ENCODE peak calls at places on chromosomes 16 and 17, in six cellular contexts. K is HEK293T; U is mesendoderm; T is activated CD4-positive, CD25-positive, alpha-beta regulatory T cell treated with anti-CD3 and anti-CD28 coated beads, Interleukin-2, amount 50 U/mL, for 72 hours; N is ovary; J is stimulated activated CD4-positive, alpha-beta T cell treated with anti-CD3 and anti-CD28 coated beads, Interleukin-1b, Interleukin-23, amount 100 ng/mL, for 24 hours. R is an unnamed sample.

GRCh38 chr16:31216552-31217530 is at the start of gene PYDC1:
- DNase-seq in U (peak), N (no peak), K (peak), T (no peak), J (no peak), R (peak)

GRCh38 chr16:88888057-88888777 is 21.8 kb upstream of the PABPN1L start:
- DNase-seq in U (no peak), N (no peak), K (no peak), T (no peak), J (no peak), R (no peak)

GRCh38 chr17:68801564-68801963 is 153.6 kb downstream of the ABCA8 start:
- DNase-seq in K (no peak), J (no peak), T (no peak), N (no peak), U (no peak), R (no peak)

GRCh38 chr16:21598676-21599157 is 660 bp upstream of the METTL9 start:
- DNase-seq in N (no peak), T (no peak), J (no peak), K (no peak), U (peak), R (no peak)

GRCh38 chr17:50203589-50204345 is 2.3 kb upstream of the COL1A1 start:
- DNase-seq in J (no peak), N (peak), K (no peak), T (no peak), U (no peak), R (no peak)

GRCh38 chr17:28394717-28395116 is 11.3 kb downstream of the SLC46A1 start:
- DNase-seq in T (no peak), K (no peak), J (no peak), N (no peak), U (peak), R (no peak)

GRCh38 chr17:63099420-63099819 is 133.4 kb downstream of the TANC2 start:
- DNase-seq in T (no peak), U (no peak), K (no peak), J (no peak), N (no peak), R (no peak)

GRCh38 chr17:33492082-33492481 is 199.0 kb upstream of the ASIC2 start:
- DNase-seq in J (no peak), T (no peak), N (no peak), K (no peak), U (no peak), R (no peak)

GRCh38 chr17:61412860-61413653 is 13.4 kb downstream of the TBX2 start:
- DNase-seq in N (no peak), T (peak), K (no peak), U (peak), J (no peak), R (no peak)

GRCh38 chr17:42780816-42781638 is 617 bp downstream of the WNK4 start:
- DNase-seq in K (no peak), N (peak), U (no peak), J (no peak), T (no peak), R (peak)

GRCh38 chr17:61317779-61318178 is 81.9 kb upstream of the TBX2 start:
- DNase-seq in K (no peak), N (no peak), J (no peak), T (no peak), U (peak), R (peak)

R was measured in endodermal cell.